ENCODE peak calls at places on chromosomes 6 and 20, in nine cellular contexts. K is aorta; V is activated CD4-positive, alpha-beta T cell treated with anti-CD3 and anti-CD28 coated beads for 1 hour; B is stimulated activated CD8-positive, alpha-beta memory T cell treated with anti-CD3 and anti-CD28 coated beads, Interleukin-2, amount 100 ng/mL, for 1 hour; D is endothelial cell; S is mucosa of gallbladder; E is fibroblast of lung; G is cardiac fibroblast; A is activated T-cell treated with anti-CD3 and anti-CD28 coated beads for 48 hours. Z is an unnamed sample.

GRCh38 chr6:4369616-4370015 is 234.2 kb upstream of the ECI2 start:
- DNase-seq in K (no peak), V (no peak), B (no peak), D (no peak), S (no peak), E (peak; percentile 68), G (peak; percentile 81), A (no peak), Z (no peak)

GRCh38 chr20:32456869-32457421 is 98.8 kb downstream of the ASXL1 start:
- DNase-seq in K (peak; percentile 86), V (no peak), B (no peak), D (peak; percentile 86), S (no peak), E (no peak), G (peak; percentile 43), A (no peak), Z (no peak)

GRCh38 chr20:36950432-36951197 is 893 bp downstream of the SAMHD1 start:
- DNase-seq in K (peak; percentile 79), V (peak; percentile 33), B (no peak), D (peak; percentile 31), S (no peak), E (peak; percentile 26), G (peak; percentile 16), A (peak; percentile 21), Z (peak; percentile 77)

GRCh38 chr6:108115598-108116058 is 41.1 kb upstream of the OSTM1 start:
- DNase-seq in K (no peak), V (no peak), B (no peak), D (peak; percentile 67), S (peak; percentile 38), E (peak; percentile 33), G (peak; percentile 55), A (no peak), Z (no peak)

GRCh38 chr6:13395272-13396237 is 67.2 kb upstream of the TBC1D7 start:
- DNase-seq in K (peak; percentile 86), V (no peak), B (no peak), D (no peak), S (peak; percentile 81), E (peak; percentile 79), G (peak; percentile 89), A (no peak), Z (no peak)

GRCh38 chr6:101114703-101115102 is 233.6 kb upstream of the ASCC3 start:
- DNase-seq in K (no peak), V (no peak), B (no peak), D (peak; percentile 8), S (no peak), E (peak; percentile 8), G (peak; percentile 62), A (no peak), Z (no peak)

GRCh38 chr6:63734923-63735322 is 99.3 kb downstream of the PHF3 start:
- DNase-seq in K (no peak), V (no peak), B (no peak), D (no peak), S (no peak), E (no peak), G (no peak), A (no peak), Z (no peak)

GRCh38 chr6:16244869-16245451 is 6.6 kb downstream of the GMPR start:
- DNase-seq in K (no peak), V (no peak), B (no peak), D (no peak), S (no peak), E (peak; percentile 45), G (no peak), A (no peak), Z (no peak)

GRCh38 chr6:39078695-39079094 is 30.1 kb downstream of the GLP1R start:
- DNase-seq in K (no peak), V (no peak), B (no peak), D (no peak), S (no peak), E (no peak), G (no peak), A (no peak), Z (no peak)

GRCh38 chr6:148750826-148751225 is 4.0 kb downstream of the UST start:
- DNase-seq in K (no peak), V (no peak), B (no peak), D (no peak), S (no peak), E (peak; percentile 61), G (peak; percentile 61), A (no peak), Z (no peak)

GRCh38 chr6:157806496-157807215 is 16.4 kb upstream of the SNX9 start:
- DNase-seq in K (no peak), V (no peak), B (no peak), D (no peak), S (no peak), E (peak; percentile 25), G (peak; percentile 27), A (no peak), Z (no peak)

GRCh38 chr6:22071655-22072054 is 225.2 kb downstream of the PRL start:
- DNase-seq in K (no peak), V (no peak), B (no peak), D (peak; percentile 32), S (peak; percentile 40), E (peak; percentile 66), G (peak; percentile 53), A (no peak), Z (no peak)

GRCh38 chr6:157273756-157274088 is 49.6 kb downstream of the TMEM242 start:
- DNase-seq in K (no peak), V (peak; percentile 57), B (peak; percentile 24), D (peak; percentile 45), S (no peak), E (peak; percentile 35), G (no peak), A (peak; percentile 64), Z (no peak)

GRCh38 chr6:16514249-16514648 is 247.0 kb downstream of the ATXN1 start:
- DNase-seq in K (no peak), V (no peak), B (no peak), D (peak; percentile 29), S (no peak), E (peak; percentile 70), G (peak; percentile 81), A (peak; percentile 15), Z (no peak)

GRCh38 chr6:431986-432385 is 40.4 kb downstream of the IRF4 start:
- DNase-seq in K (no peak), V (no peak), B (no peak), D (no peak), S (no peak), E (peak; percentile 38), G (no peak), A (peak; percentile 68), Z (peak; percentile 35)

GRCh38 chr6:106974999-106975698 is 620 bp upstream of the CD24 start:
- DNase-seq in K (peak; percentile 78), V (no peak), B (no peak), D (peak; percentile 82), S (peak; percentile 53), E (no peak), G (peak; percentile 32), A (no peak), Z (no peak)

GRCh38 chr20:19523191-19523590 is 234.9 kb upstream of the RIN2 start:
- DNase-seq in K (no peak), V (no peak), B (no peak), D (no peak), S (no peak), E (no peak), G (no peak), A (no peak), Z (no peak)